ENCODE peak calls at places on chromosomes 4 and X, in six cellular contexts. L is A549, C is NB4, K is K562, Q is endothelial cell of umbilical vein, U is GM12878. S is an unnamed sample.

GRCh38 chrX:40152706-40153334 is 55.1 kb upstream of the BCOR start:
- DNase-seq in L (peak; percentile 42), C (peak; percentile 76), U (no peak), Q (no peak), K (no peak), S (no peak)

GRCh38 chrX:17527932-17528331 is 152.9 kb downstream of the NHS start:
- DNase-seq in L (no peak), K (no peak), Q (no peak), U (no peak), C (peak; percentile 90), S (no peak)

GRCh38 chr4:87354168-87355102 is 31.8 kb upstream of the HSD17B13 start:
- DNase-seq in U (no peak), L (no peak), K (no peak), Q (no peak), C (no peak), S (no peak)

GRCh38 chrX:2710496-2710895 is 19.4 kb downstream of the CD99 start:
- DNase-seq in L (peak; percentile 81), Q (no peak), C (no peak), U (no peak), K (no peak), S (no peak)

GRCh38 chr4:8737601-8738279 is 133.9 kb downstream of the HMX1 start:
- DNase-seq in U (no peak), Q (no peak), L (no peak), K (no peak), C (no peak), S (no peak)

GRCh38 chr4:8374851-8375649 is 65.5 kb downstream of the ACOX3 start:
- DNase-seq in Q (no peak), U (no peak), C (no peak), K (no peak), L (no peak), S (no peak)

GRCh38 chr4:158667651-158668198 is 4.0 kb downstream of the C4orf46 start:
- DNase-seq in K (peak; percentile 51), Q (peak; percentile 47), L (peak; percentile 53), C (peak; percentile 74), U (no peak), S (peak; percentile 49)

GRCh38 chrX:56766554-56767412 is 37.7 kb downstream of the NBDY start:
- DNase-seq in Q (no peak), L (no peak), U (no peak), C (no peak), K (no peak), S (no peak)

GRCh38 chrX:50071507-50071906 is 129.3 kb downstream of the AKAP4 start:
- DNase-seq in U (no peak), C (no peak), Q (no peak), L (no peak), K (no peak), S (no peak)

GRCh38 chrX:12825801-12826200 is 34.6 kb downstream of the PRPS2 start:
- DNase-seq in K (no peak), U (no peak), Q (peak; percentile 44), L (no peak), C (no peak), S (no peak)

GRCh38 chr4:168877779-168878491 is 132.1 kb downstream of the CBR4 start:
- DNase-seq in K (no peak), L (no peak), Q (peak; percentile 42), C (peak; percentile 45), U (no peak), S (no peak)

GRCh38 chr4:38040619-38041018 is 80.4 kb downstream of the PTTG2 start:
- DNase-seq in C (no peak), K (no peak), U (no peak), Q (no peak), L (no peak), S (peak; percentile 50)

GRCh38 chr4:73259552-73260140 is 1.0 kb upstream of the ANKRD17 start:
- DNase-seq in L (no peak), C (peak; percentile 34), K (no peak), Q (no peak), U (no peak), S (peak; percentile 9)

GRCh38 chrX:18681996-18682395 is 10.1 kb upstream of the RS1 start:
- DNase-seq in C (no peak), Q (no peak), L (no peak), U (no peak), K (no peak), S (no peak)

GRCh38 chr4:155911905-155912304 is 8.4 kb downstream of the TDO2 start:
- DNase-seq in K (no peak), C (no peak), U (no peak), L (no peak), Q (no peak), S (no peak)

GRCh38 chr4:118941149-118941548 is 52.5 kb downstream of the SYNPO2 start:
- DNase-seq in L (no peak), U (no peak), K (no peak), Q (no peak), C (peak; percentile 56), S (peak; percentile 18)

GRCh38 chr4:57055873-57056272 is 54.3 kb downstream of the IGFBP7 start:
- DNase-seq in L (no peak), K (no peak), U (no peak), Q (no peak), C (no peak), S (no peak)

GRCh38 chrX:13208281-13208935 is 111.4 kb downstream of the ATXN3L start:
- DNase-seq in C (no peak), L (peak; percentile 16), U (no peak), K (no peak), Q (no peak), S (peak; percentile 43)

GRCh38 chr4:170138580-170139194 is 48.9 kb upstream of the AADAT start:
- DNase-seq in K (peak; percentile 67), U (peak; percentile 27), C (peak; percentile 72), Q (peak; percentile 68), L (peak; percentile 66), S (peak; percentile 57)

GRCh38 chrX:50108264-50108663 is 92.5 kb downstream of the AKAP4 start:
- DNase-seq in U (no peak), L (no peak), K (no peak), Q (no peak), C (no peak), S (peak; percentile 80)

GRCh38 chr4:187478292-187479205 is 517.0 kb upstream of the ZFP42 start:
- DNase-seq in K (no peak), U (no peak), C (no peak), Q (no peak), L (peak; percentile 38), S (no peak)

GRCh38 chr4:13329963-13330362 is 154.2 kb downstream of the RAB28 start:
- DNase-seq in L (no peak), U (peak; percentile 11), C (no peak), Q (peak; percentile 41), K (no peak), S (no peak)

GRCh38 chr4:25406081-25406692 is 29.1 kb downstream of the ANAPC4 start:
- DNase-seq in L (no peak), K (no peak), Q (no peak), U (no peak), C (no peak), S (peak; percentile 45)

GRCh38 chr4:7359302-7360063 is 75.2 kb downstream of the PSAPL1 start:
- DNase-seq in L (peak; percentile 14), C (no peak), K (no peak), U (no peak), Q (no peak), S (no peak)

DNA sequence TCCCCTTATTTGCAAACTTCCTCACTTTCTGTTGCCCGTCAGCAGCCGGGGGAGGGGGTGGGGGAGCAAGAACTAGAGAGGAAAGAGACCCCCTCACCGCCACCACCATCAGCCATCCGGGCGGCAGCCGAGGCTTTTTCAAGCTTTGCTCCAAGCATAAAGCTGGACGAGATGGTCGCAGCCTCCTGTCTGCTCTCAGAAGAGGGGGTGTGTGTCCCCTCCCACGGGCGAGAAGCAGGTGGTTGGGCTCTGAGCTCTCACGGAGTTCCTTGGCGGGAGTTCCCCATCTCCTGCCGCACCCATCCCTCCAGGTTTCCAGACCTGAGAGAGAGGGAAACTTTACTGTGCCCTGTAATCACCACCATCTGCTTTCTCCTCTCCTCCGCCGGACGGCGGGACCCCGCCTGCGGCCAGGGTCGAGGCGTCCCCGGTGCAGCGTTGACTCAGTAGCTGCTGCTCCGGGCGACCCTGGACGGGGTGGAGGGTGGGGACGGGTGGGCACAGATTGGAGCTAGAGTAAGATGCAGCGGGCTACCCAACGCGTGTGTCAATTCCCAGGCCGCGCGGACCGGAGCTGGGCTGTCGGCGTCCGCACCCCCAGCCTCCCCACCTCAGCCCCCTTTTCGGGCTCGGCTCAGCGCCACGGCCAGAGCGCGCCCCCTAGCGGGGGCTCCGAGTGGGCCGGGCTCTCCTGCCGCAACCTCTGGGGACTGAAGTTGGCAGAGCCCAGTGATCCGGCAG is 4.8 kb upstream of the ARX start:
- DNase-seq in Q (no peak), C (peak; percentile 42), L (no peak), U (no peak), K (peak; percentile 78), S (no peak)
- TF ChIP-seq MYC in Q (no peak), C (no peak), L (no peak), U (no peak), K (no peak), S (no peak)

DNA sequence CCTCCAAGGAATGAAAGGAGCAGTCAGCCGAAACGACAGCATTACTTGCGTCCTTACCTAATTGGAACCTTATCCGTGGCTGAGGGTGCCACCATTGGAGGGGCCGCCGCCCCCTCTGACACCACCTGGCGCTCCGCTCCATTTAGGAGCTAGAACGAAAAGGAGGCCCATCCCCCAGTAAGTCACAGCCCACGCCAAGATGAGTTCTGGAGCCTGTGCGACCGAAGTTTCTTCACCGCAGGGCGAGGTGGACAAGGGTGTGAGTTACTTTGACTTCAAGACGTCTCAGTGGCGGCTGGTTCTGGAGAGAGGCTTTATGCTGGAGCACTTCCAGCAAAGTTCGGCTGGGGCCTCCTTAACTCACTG is 729 bp upstream of the IRF2 start:
- DNase-seq in L (peak; percentile 27), C (peak; percentile 72), K (peak; percentile 72), U (no peak), Q (peak; percentile 54), S (no peak)
- TF ChIP-seq MYC in L (no peak), C (no peak), K (no peak), U (peak; percentile 29), Q (no peak), S (no peak)

GRCh38 chr4:121728066-121728465 is 31.3 kb upstream of the ANXA5 start:
- DNase-seq in U (no peak), C (no peak), L (peak; percentile 42), K (no peak), Q (no peak), S (peak; percentile 7)
- TF ChIP-seq MYC in U (no peak), C (no peak), L (no peak), K (no peak), Q (no peak), S (no peak)

DNA sequence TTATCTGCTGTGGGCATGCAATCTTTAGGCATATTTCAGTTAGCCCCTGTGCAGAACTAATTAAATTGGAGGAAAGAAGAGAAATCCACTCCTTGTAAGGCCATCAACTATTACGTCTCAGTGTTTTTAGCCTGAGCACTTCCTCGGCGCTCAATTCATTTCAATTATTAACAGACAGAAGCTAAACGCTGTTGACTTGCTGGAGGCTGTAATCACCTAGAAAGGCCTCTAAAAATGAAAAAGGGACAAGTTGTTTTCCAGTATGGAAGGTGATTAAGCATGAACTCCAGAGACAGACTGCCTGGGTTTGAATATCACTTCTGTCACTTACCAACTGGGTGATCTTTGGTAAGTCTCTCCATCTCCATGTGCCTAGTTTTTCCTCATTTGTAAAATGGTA is 59.6 kb downstream of the LEF1 start:
- DNase-seq in K (no peak), Q (no peak), C (no peak), L (no peak), U (no peak), S (no peak)
- TF ChIP-seq MYC in K (no peak), Q (no peak), C (no peak), L (no peak), U (no peak), S (no peak)

S was measured in HepG2.